ENCODE peak calls at places on chromosomes 1 and 21, in seven cellular contexts. G, F, Y, Z, K, D and P are unnamed samples.

GRCh38 chr1:198876371-198876871 is 237.6 kb downstream of the PTPRC start:
- DNase-seq in G (no peak), F (no peak), Y (peak), Z (no peak), K (no peak), D (no peak), P (no peak)

GRCh38 chr1:66317156-66317543 is 216.8 kb upstream of the SGIP1 start:
- DNase-seq in G (no peak), F (no peak), Y (no peak), Z (no peak), K (no peak), D (no peak), P (no peak)

GRCh38 chr1:232613752-232614381 is 16.1 kb downstream of the SIPA1L2 start:
- DNase-seq in G (no peak), F (no peak), Y (no peak), Z (peak), K (no peak), D (no peak), P (no peak)

GRCh38 chr1:220235462-220235861 is 36.8 kb downstream of the RAB3GAP2 start:
- DNase-seq in G (peak), F (no peak), Y (no peak), Z (no peak), K (no peak), D (no peak), P (no peak)

GRCh38 chr1:1376551-1377226 is 1.7 kb upstream of the AURKAIP1 start:
- DNase-seq in G (no peak), F (no peak), Y (no peak), Z (no peak), K (no peak), D (no peak), P (no peak)

GRCh38 chr1:168510595-168510918 is 33.2 kb downstream of the XCL2 start:
- DNase-seq in G (no peak), F (no peak), Y (no peak), Z (no peak), K (no peak), D (no peak), P (no peak)

GRCh38 chr21:41075668-41076463 is 92.1 kb upstream of the BACE2 start:
- DNase-seq in G (no peak), F (no peak), Y (no peak), Z (no peak), K (no peak), D (no peak), P (no peak)

GRCh38 chr1:246959944-246960693 is 28.4 kb upstream of the AHCTF1 start:
- DNase-seq in G (no peak), F (peak), Y (no peak), Z (no peak), K (no peak), D (peak), P (no peak)

DNA sequence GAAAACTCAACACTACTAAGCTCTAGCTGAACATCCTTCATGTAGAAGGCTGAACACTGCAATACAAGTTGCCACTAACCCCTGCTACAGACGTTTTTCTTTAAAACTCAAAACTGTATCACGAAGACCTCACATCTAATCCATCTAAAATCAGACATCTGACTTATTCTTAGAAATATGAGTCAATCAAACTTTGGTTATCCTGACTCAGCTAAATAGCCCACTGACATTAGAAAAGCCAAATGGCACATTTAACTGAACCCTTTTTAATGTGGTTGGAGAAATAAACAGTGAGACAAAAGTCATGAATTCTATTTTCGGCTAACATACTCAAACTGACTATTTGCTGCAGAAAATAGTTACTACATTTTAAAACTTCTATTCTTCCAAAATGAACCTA is 35.6 kb downstream of the WLS start:
- DNase-seq in G (no peak), F (no peak), Y (no peak), Z (no peak), K (no peak), D (no peak), P (no peak)
- TF ChIP-seq JUND in G (no peak), F (no peak), Y (no peak), Z (no peak), K (no peak), D (no peak), P (no peak)

GRCh38 chr1:25821112-25821476 is 1.3 kb downstream of the MTFR1L start:
- DNase-seq in G (no peak), F (no peak), Y (no peak), Z (no peak), K (no peak), D (no peak), P (no peak)
- TF ChIP-seq JUND in G (no peak), F (no peak), Y (no peak), Z (no peak), K (no peak), D (no peak), P (no peak)

GRCh38 chr1:70674981-70675685 is 264.1 kb downstream of the CTH start:
- DNase-seq in G (no peak), F (no peak), Y (no peak), Z (no peak), K (no peak), D (peak), P (no peak)

GRCh38 chr1:70672333-70672935 is 261.4 kb downstream of the CTH start:
- DNase-seq in G (no peak), F (no peak), Y (no peak), Z (no peak), K (no peak), D (no peak), P (no peak)

DNA sequence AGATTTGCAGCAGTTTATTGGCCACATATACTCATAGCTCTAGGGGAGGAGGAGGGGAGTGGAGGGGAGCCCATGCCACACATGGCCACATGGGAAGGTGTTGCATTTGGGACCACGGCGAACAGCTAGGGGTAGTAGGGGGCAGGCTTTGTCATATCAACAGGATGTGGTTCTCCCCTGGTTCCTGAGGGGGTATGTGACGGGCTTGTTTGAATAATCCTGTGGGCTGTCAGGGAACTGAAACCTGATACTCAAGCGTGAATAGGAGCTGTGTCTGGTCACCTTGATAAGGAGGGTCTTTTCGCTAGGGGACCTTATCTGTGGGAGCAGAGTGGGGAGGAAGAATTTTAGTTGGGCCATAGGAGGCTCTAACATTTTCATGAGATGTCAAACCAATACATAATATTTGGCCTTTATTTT is 264.7 kb downstream of the CTH start:
- DNase-seq in G (no peak), F (no peak), Y (peak), Z (no peak), K (no peak), D (peak), P (no peak)
- TF ChIP-seq JUND in G (no peak), F (no peak), Y (no peak), Z (no peak), K (no peak), D (peak), P (no peak)

GRCh38 chr1:197399691-197400521 is 131.9 kb downstream of the CRB1 start:
- DNase-seq in G (peak), F (peak), Y (no peak), Z (peak), K (peak), D (peak), P (no peak)
- TF ChIP-seq JUND in G (no peak), F (no peak), Y (no peak), Z (no peak), K (no peak), D (no peak), P (no peak)

GRCh38 chr1:16116625-16117024 is 39.2 kb downstream of the EPHA2 start:
- DNase-seq in G (no peak), F (no peak), Y (no peak), Z (no peak), K (no peak), D (no peak), P (no peak)

GRCh38 chr1:16117936-16118335 is 37.9 kb downstream of the EPHA2 start:
- DNase-seq in G (no peak), F (no peak), Y (no peak), Z (no peak), K (peak), D (no peak), P (no peak)

GRCh38 chr1:16118706-16119105 is 37.2 kb downstream of the EPHA2 start:
- DNase-seq in G (no peak), F (no peak), Y (no peak), Z (no peak), K (no peak), D (no peak), P (no peak)

GRCh38 chr1:16115468-16116363 is 40.2 kb downstream of the EPHA2 start:
- DNase-seq in G (no peak), F (no peak), Y (peak), Z (no peak), K (no peak), D (no peak), P (no peak)

GRCh38 chr1:16117369-16117768 is 38.5 kb downstream of the EPHA2 start:
- DNase-seq in G (no peak), F (no peak), Y (no peak), Z (no peak), K (no peak), D (no peak), P (no peak)
- TF ChIP-seq JUND in G (no peak), F (no peak), Y (no peak), Z (no peak), K (no peak), D (no peak), P (no peak)

GRCh38 chr1:156006666-156007376 is 13.9 kb downstream of the SSR2 start:
- DNase-seq in G (no peak), F (no peak), Y (no peak), Z (no peak), K (no peak), D (no peak), P (no peak)
- TF ChIP-seq JUND in G (no peak), F (no peak), Y (no peak), Z (no peak), K (no peak), D (no peak), P (no peak)

GRCh38 chr1:109557520-109557919 is 9.1 kb downstream of the GNAI3 start:
- DNase-seq in G (no peak), F (no peak), Y (no peak), Z (no peak), K (no peak), D (no peak), P (no peak)
- TF ChIP-seq JUND in G (no peak), F (no peak), Y (no peak), Z (no peak), K (no peak), D (peak), P (no peak)

GRCh38 chr1:24945354-24946326 is 15.6 kb upstream of the RUNX3 start:
- DNase-seq in G (no peak), F (no peak), Y (no peak), Z (no peak), K (peak), D (no peak), P (no peak)

GRCh38 chr1:24948072-24948827 is 18.2 kb upstream of the RUNX3 start:
- DNase-seq in G (no peak), F (no peak), Y (no peak), Z (no peak), K (no peak), D (no peak), P (no peak)

GRCh38 chr1:24944318-24944717 is 14.2 kb upstream of the RUNX3 start:
- DNase-seq in G (no peak), F (no peak), Y (no peak), Z (no peak), K (no peak), D (no peak), P (no peak)

GRCh38 chr1:24949331-24949881 is 19.3 kb upstream of the RUNX3 start:
- DNase-seq in G (peak), F (no peak), Y (no peak), Z (no peak), K (no peak), D (peak), P (no peak)

GRCh38 chr1:24946861-24947658 is 17.0 kb upstream of the RUNX3 start:
- DNase-seq in G (peak), F (peak), Y (no peak), Z (no peak), K (no peak), D (no peak), P (no peak)
- TF ChIP-seq JUND in G (no peak), F (peak), Y (no peak), Z (no peak), K (no peak), D (no peak), P (no peak)

DNA sequence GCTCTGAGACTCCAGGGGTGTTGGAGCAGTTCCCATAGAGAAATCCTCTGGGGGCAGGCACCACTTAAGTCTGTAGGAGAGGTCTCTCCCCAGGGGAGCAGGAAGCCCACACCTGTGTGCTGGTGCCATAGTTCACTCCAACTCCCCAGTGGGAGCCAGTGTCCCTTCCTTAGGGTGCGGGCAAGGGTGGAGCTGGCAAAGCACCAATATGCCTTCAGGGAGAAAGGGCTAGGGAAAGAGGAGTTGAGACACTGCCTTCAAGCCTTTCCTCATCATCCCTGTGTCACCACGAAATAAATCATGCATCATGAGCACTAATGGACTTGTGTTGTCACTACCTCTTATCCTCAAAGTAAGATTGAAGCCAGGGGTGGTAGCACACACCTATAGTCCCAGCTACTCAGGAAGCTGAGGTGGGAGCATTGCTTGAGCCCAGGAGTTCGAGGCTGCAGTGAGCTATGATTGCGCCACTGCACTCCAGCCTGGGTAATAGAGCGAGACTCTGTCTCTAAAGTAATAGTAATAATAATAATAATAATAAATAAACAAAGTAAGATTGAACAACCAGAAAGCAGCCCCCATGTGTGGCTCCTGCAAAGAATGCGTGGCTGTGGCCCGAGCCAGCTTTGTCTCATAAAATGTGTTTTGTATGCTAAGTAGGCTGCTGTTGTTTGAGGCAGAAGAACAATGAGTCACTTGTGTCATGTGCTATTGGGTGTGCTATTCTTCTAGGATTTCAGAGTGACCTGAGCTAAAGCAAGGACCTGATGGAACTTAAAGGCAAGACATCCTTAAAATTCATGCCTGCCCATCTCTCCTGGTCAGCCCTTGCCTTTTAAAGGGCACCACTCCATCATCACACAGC is 6.7 kb upstream of the TIE1 start:
- DNase-seq in G (no peak), F (no peak), Y (no peak), Z (no peak), K (no peak), D (no peak), P (no peak)
- TF ChIP-seq JUND in G (no peak), F (no peak), Y (no peak), Z (no peak), K (no peak), D (peak), P (no peak)

DNA sequence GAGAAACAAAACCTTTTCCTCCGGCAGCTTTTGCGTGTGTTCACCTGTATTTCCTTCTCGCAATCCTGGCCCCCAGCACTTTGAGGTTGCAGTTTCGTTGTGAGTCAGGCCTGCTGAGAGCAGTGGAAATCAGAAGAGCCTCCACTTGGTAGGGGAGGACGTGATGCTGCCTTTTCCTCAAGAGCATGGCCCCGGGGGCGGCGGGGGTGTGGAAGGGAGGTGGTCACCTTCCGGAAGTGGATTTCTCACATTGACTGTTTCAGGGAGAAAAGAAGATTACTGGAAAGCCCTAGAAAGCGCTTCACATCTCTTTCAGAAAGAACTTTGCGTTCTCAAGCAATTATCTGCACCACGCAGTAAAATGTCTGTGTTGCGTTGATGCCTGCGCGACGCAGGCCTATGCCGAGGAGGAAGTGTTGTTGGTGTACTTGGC is 12.2 kb upstream of the IL10 start:
- DNase-seq in G (no peak), F (no peak), Y (no peak), Z (no peak), K (no peak), D (no peak), P (no peak)
- TF ChIP-seq JUND in G (no peak), F (peak), Y (no peak), Z (no peak), K (no peak), D (no peak), P (no peak)